ENCODE peak calls at places on chromosomes 11 and 22, in seven cellular contexts. M, K, A, O, H, B and I are unnamed samples.

GRCh38 chr11:125886997-125887372 is 483 bp upstream of the HYLS1 start:
- DNase-seq in K (no peak), A (peak; percentile 12), H (peak; percentile 67), B (no peak), M (peak; percentile 61), O (no peak), I (peak; percentile 85)

GRCh38 chr11:76237041-76237649 is 30.8 kb upstream of the WNT11 start:
- DNase-seq in O (no peak), B (no peak), K (no peak), A (no peak), H (no peak), M (no peak), I (no peak)

GRCh38 chr22:17930455-17931313 is 93.7 kb downstream of the MICAL3 start:
- DNase-seq in H (no peak), M (peak; percentile 19), B (no peak), O (no peak), K (peak; percentile 17), A (no peak), I (no peak)

GRCh38 chr22:26674211-26675190 is 17.1 kb downstream of the MIAT start:
- DNase-seq in M (no peak), A (no peak), K (no peak), B (no peak), O (no peak), H (no peak), I (no peak)

GRCh38 chr11:108697872-108698473 is 33.1 kb downstream of the DDX10 start:
- DNase-seq in K (peak; percentile 44), B (peak; percentile 65), M (no peak), H (peak; percentile 31), O (peak; percentile 59), A (peak; percentile 85), I (no peak)

GRCh38 chr11:44624761-44625221 is 59.3 kb downstream of the CD82 start:
- DNase-seq in A (no peak), K (peak; percentile 13), B (no peak), M (peak; percentile 21), O (no peak), H (no peak), I (no peak)

GRCh38 chr11:132746305-132746704 is 786.0 kb downstream of the OPCML start:
- DNase-seq in B (no peak), M (no peak), K (no peak), A (no peak), O (no peak), H (no peak), I (no peak)

GRCh38 chr11:129625930-129626329 is 189.7 kb upstream of the TMEM45B start:
- DNase-seq in M (no peak), H (no peak), K (no peak), O (no peak), A (no peak), B (no peak), I (no peak)

GRCh38 chr11:110311783-110312578 is 15.6 kb upstream of the RDX start:
- DNase-seq in A (no peak), O (no peak), H (no peak), M (no peak), K (no peak), B (no peak), I (no peak)

GRCh38 chr11:59999732-60000131 is 17.2 kb upstream of the OOSP4B start:
- DNase-seq in B (no peak), M (no peak), A (peak; percentile 17), H (no peak), O (no peak), K (no peak), I (no peak)

GRCh38 chr11:13220148-13220547 is 57.4 kb upstream of the BMAL1 start:
- DNase-seq in B (no peak), M (no peak), H (no peak), A (no peak), O (peak; percentile 38), K (no peak), I (no peak)

GRCh38 chr11:47994417-47994816 is 14.1 kb downstream of the PTPRJ start:
- DNase-seq in A (no peak), B (no peak), K (no peak), O (no peak), H (no peak), M (no peak), I (no peak)
- H3K4me1 ChIP-seq in A (no peaks in the 10 kb centered on the region), B (no peaks in the 10 kb centered on the region), K (peaks cover 57% of the 10 kb centered on the region), O (peaks cover 18% of the 10 kb centered on the region), H (peaks cover 12% of the 10 kb centered on the region), M (no peaks in the 10 kb centered on the region), I (peaks cover 18% of the 10 kb centered on the region)

GRCh38 chr11:774873-775592 is 2.3 kb downstream of the GATD1 start:
- DNase-seq in B (no peak), O (no peak), K (no peak), H (peak; percentile 33), M (peak; percentile 49), A (no peak), I (peak; percentile 74)
- H3K27ac ChIP-seq in B (no peak overlapping the region), O (no peak overlapping the region), K (no peak overlapping the region), H (no peak overlapping the region), M (no peak overlapping the region), A (no peak overlapping the region), I (no peak overlapping the region)

DNA sequence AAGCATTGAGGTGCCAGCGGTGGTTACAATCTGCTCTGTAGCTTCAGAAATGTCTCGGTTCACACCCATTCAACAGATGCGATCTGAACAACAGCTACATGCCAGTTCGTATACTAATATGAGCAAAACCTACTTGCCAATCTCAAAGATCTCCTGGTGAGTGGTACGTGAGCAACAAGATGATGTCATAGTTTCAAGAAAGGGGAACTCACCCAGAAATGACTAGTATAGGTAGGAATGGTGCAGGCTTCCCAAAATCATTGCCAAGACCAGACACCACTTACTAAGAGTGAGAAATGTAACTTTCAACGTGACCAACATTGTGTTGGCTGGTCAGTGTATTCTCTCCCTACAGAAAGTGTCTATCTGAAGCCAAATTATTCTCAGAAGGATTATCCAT is 31.1 kb downstream of the OR6Q1 start:
- DNase-seq in O (no peak), M (no peak), K (no peak), H (no peak), A (no peak), B (no peak), I (no peak)
- H3K4me1 ChIP-seq in O (peaks cover 17% of the 10 kb centered on the region), M (peaks cover 3% of the 10 kb centered on the region), K (peaks cover 7% of the 10 kb centered on the region), H (peaks cover 21% of the 10 kb centered on the region), A (no peaks in the 10 kb centered on the region), B (no peaks in the 10 kb centered on the region), I (no peaks in the 10 kb centered on the region)

GRCh38 chr11:36030707-36031365 is 87.0 kb downstream of the LDLRAD3 start:
- DNase-seq in K (no peak), H (no peak), A (peak; percentile 40), M (no peak), O (peak; percentile 56), B (no peak), I (no peak)
- H3K27ac ChIP-seq in K (no peak overlapping the region), H (no peak overlapping the region), A (no peak overlapping the region), M (no peak overlapping the region), O (no peak overlapping the region), B (no peak overlapping the region), I (no peak overlapping the region)

DNA sequence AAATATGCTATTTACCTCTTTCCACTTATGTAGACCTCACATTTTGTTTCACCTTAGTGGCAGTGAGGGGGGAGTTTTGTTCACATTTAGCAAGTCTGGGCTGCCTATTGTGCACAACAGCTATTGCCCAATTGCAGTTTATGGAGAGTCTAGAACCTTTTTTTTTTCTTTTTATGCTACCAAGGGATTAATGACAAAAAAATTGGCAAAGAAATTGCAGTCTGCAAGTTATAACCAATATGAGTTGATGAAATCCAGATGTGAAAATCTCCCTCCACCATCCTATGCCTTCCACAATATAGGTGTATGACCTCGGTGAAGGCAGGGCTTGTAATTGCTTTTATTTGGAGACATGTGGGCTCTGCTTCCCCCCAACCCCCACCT is 120.6 kb upstream of the SLC5A12 start:
- DNase-seq in O (no peak), K (no peak), A (peak; percentile 40), B (no peak), M (no peak), H (no peak), I (no peak)
- H3K4me1 ChIP-seq in O (peaks cover 46% of the 10 kb centered on the region), K (no peaks in the 10 kb centered on the region), A (no peaks in the 10 kb centered on the region), B (no peaks in the 10 kb centered on the region), M (no peaks in the 10 kb centered on the region), H (peaks cover 2% of the 10 kb centered on the region), I (no peaks in the 10 kb centered on the region)

GRCh38 chr22:33756508-33756949 is 163.7 kb downstream of the LARGE1 start:
- DNase-seq in K (no peak), A (no peak), M (no peak), O (peak; percentile 14), H (peak; percentile 68), B (no peak), I (no peak)
- H3K27ac ChIP-seq in K (no peak overlapping the region), A (no peak overlapping the region), M (no peak overlapping the region), O (no peak overlapping the region), H (no peak overlapping the region), B (no peak overlapping the region), I (no peak overlapping the region)

DNA sequence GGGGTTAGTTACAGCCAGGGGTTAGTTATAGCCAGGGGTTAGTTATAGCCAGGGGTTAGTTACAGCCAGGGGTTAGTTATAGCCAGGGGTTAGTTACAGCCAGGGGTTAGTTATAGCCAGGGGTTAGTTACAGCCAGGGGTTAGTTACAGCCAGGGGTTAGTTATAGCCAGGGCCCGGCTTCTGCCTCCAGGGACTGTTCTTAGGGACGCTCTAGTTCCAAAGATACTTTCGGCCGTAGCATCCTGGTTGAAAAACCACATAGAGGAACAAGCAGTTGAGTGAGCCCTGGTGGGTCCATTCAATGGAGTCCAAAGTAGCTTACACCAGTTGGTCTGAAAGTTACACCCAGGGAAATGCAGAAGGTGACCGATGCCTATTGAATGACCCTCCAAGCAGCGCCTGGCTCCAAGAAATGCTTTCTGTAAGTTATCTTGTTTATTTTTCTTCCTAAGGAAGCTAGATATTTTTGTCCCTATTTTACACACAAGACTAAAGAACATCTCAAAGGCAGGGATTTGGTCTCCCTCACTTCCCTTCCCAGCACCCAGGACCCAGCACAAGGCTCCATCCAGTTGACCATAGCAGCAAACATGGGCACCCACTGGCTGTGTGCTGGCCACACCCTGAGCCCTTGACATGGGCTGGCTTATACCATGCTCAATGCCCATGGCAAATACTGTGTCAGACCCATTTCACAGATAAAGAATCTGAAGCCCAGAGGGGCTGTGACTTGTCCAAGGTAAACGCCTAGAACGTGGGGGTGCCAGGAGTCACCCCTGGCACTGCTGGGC is 49.7 kb upstream of the SHISAL1 start:
- DNase-seq in B (no peak), M (peak; percentile 17), O (no peak), H (no peak), K (no peak), A (no peak), I (peak; percentile 17)
- H3K4me1 ChIP-seq in B (peaks cover 8% of the 10 kb centered on the region), M (peaks cover 22% of the 10 kb centered on the region), O (peaks cover 19% of the 10 kb centered on the region), H (no peaks in the 10 kb centered on the region), K (peaks cover 36% of the 10 kb centered on the region), A (no peaks in the 10 kb centered on the region), I (peaks cover 11% of the 10 kb centered on the region)